ENCODE peak calls at places on chromosomes 5 and 9, in six cellular contexts. W is HCT116, I is AG04450, V is A549, K is PC-3, D is upper lobe of right lung. T is an unnamed sample.

GRCh38 chr5:100479079-100479688 is 56.0 kb upstream of the FAM174A start:
- DNase-seq in K (peak), I (no peak), D (no peak), V (peak), W (peak), T (no peak)

GRCh38 chr9:123586140-123586735 is 230.2 kb downstream of the CRB2 start:
- DNase-seq in W (no peak), D (no peak), I (no peak), K (no peak), V (no peak), T (no peak)

GRCh38 chr9:2053883-2054845 is 39.0 kb downstream of the SMARCA2 start:
- DNase-seq in I (no peak), V (no peak), W (no peak), K (no peak), D (no peak), T (peak)

GRCh38 chr5:73448451-73449136 is at the start of gene FOXD1:
- DNase-seq in V (peak), W (peak), I (peak), D (peak), K (peak), T (peak)

GRCh38 chr5:9240431-9240830 is 305.4 kb downstream of the SEMA5A start:
- DNase-seq in I (no peak), D (no peak), K (peak), V (no peak), W (no peak), T (no peak)

GRCh38 chr5:173843800-173844199 is 44.3 kb upstream of the CPEB4 start:
- DNase-seq in W (no peak), D (no peak), I (no peak), K (no peak), V (no peak), T (no peak)

GRCh38 chr9:99807276-99807852 is 14.3 kb upstream of the NR4A3 start:
- DNase-seq in V (peak), I (no peak), D (peak), K (peak), W (no peak), T (peak)

GRCh38 chr5:145062280-145062679 is 772.9 kb downstream of the PRELID2 start:
- DNase-seq in K (no peak), V (no peak), W (no peak), D (no peak), I (peak), T (no peak)

GRCh38 chr9:95495988-95496387 is 20.8 kb downstream of the PTCH1 start:
- DNase-seq in V (no peak), I (no peak), D (no peak), W (no peak), K (no peak), T (no peak)
- TF ChIP-seq CTCF in V (no peak), I (no peak), D (no peak), W (no peak), K (no peak), T (no peak)

GRCh38 chr9:16255217-16255616 is 615.3 kb downstream of the BNC2 start:
- DNase-seq in K (no peak), W (no peak), I (no peak), V (no peak), D (no peak), T (no peak)

GRCh38 chr9:16254674-16255073 is 615.8 kb downstream of the BNC2 start:
- DNase-seq in I (no peak), W (no peak), K (no peak), V (no peak), D (no peak), T (no peak)

GRCh38 chr9:16258191-16258590 is 612.3 kb downstream of the BNC2 start:
- DNase-seq in W (no peak), D (no peak), K (no peak), I (no peak), V (no peak), T (no peak)

GRCh38 chr9:16258708-16259107 is 611.8 kb downstream of the BNC2 start:
- DNase-seq in W (no peak), V (no peak), K (no peak), I (no peak), D (no peak), T (no peak)

GRCh38 chr9:16257604-16258003 is 612.9 kb downstream of the BNC2 start:
- DNase-seq in V (peak), K (peak), I (no peak), D (no peak), W (no peak), T (no peak)
- TF ChIP-seq CTCF in V (peak), K (peak), I (peak), D (peak), W (peak), T (no peak)

GRCh38 chr5:140835622-140836510 is 1.8 kb downstream of the PCDHA7 start:
- DNase-seq in V (no peak), K (no peak), W (no peak), D (no peak), I (no peak), T (no peak)

GRCh38 chr5:140828402-140828737 is 610 bp downstream of the PCDHA6 start:
- DNase-seq in W (no peak), I (no peak), K (no peak), V (no peak), D (no peak), T (no peak)

GRCh38 chr5:140833993-140834392 is at the start of gene PCDHA7:
- DNase-seq in I (no peak), D (no peak), K (no peak), W (no peak), V (peak), T (no peak)
- TF ChIP-seq CTCF in I (no peak), D (peak), K (no peak), W (no peak), V (peak), T (no peak)

GRCh38 chr5:135177591-135177990 is 143.6 kb upstream of the PITX1 start:
- DNase-seq in K (no peak), W (no peak), V (no peak), I (no peak), D (no peak), T (no peak)

GRCh38 chr5:135176991-135177390 is 143.0 kb upstream of the PITX1 start:
- DNase-seq in I (no peak), W (no peak), D (no peak), V (no peak), K (no peak), T (no peak)

GRCh38 chr5:135181653-135182052 is 147.6 kb upstream of the PITX1 start:
- DNase-seq in V (no peak), K (no peak), W (no peak), I (no peak), D (no peak), T (no peak)

GRCh38 chr5:135178476-135179155 is 144.6 kb upstream of the PITX1 start:
- DNase-seq in W (no peak), I (no peak), V (no peak), K (no peak), D (no peak), T (no peak)

GRCh38 chr5:135179308-135179980 is 145.4 kb upstream of the PITX1 start:
- DNase-seq in W (no peak), D (no peak), V (no peak), I (no peak), K (no peak), T (no peak)
- TF ChIP-seq CTCF in W (peak), D (no peak), V (no peak), I (peak), K (no peak), T (no peak)

GRCh38 chr9:18618862-18619261 is 144.9 kb downstream of the ADAMTSL1 start:
- DNase-seq in I (no peak), V (no peak), K (no peak), W (no peak), D (no peak), T (no peak)

GRCh38 chr9:18623201-18623600 is 149.2 kb downstream of the ADAMTSL1 start:
- DNase-seq in V (no peak), I (no peak), K (no peak), D (no peak), W (no peak), T (no peak)

GRCh38 chr9:18626046-18626698 is 152.2 kb downstream of the ADAMTSL1 start:
- DNase-seq in W (no peak), I (no peak), K (peak), D (no peak), V (no peak), T (no peak)

DNA sequence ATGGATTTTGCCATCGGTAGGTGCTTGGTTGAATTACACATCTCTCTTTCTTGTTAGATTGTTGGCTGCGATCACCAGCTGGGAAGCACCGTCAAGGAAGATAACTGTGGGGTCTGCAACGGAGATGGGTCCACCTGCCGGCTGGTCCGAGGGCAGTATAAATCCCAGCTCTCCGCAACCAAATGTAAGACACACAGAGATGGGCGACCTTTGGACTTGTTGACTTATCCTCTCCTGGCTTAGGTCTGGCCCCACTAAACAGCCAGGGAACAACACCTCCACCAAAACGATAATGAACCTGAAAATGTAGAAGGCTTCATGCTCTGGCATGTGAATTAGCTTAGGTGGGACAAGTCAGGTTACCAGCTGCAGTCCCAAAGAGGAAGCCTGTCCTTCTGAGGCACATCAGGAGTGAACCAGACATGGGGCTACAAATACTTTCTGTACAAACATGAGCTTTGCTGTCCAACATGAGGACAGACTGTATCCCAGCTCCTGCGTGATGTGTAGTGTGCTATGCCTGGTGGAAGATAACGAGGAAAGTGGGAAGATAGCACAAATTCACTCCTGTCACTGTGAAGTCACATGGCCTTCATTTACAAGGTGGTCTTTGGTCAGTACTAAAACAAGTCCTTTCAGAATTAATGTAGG is 148.4 kb downstream of the ADAMTSL1 start:
- DNase-seq in W (no peak), I (no peak), K (no peak), V (no peak), D (no peak), T (no peak)
- TF ChIP-seq CTCF in W (no peak), I (no peak), K (no peak), V (no peak), D (no peak), T (no peak)